ENCODE peak calls at places on chromosomes 3 and 15, in four cellular contexts. D is NCI-H2081; E is A549; I is activated naive CD4-positive, alpha-beta T cell. G is an unnamed sample.

GRCh38 chr15:73908030-73908821 is 18.0 kb upstream of the LOXL1 start:
- DNase-seq in I (peak), E (peak), D (peak), G (peak)

GRCh38 chr3:185717121-185717520 is 107.7 kb downstream of the IGF2BP2 start:
- DNase-seq in D (no peak), E (no peak), I (no peak), G (no peak)

GRCh38 chr15:81296673-81297072 is 27.3 kb downstream of the STARD5 start:
- DNase-seq in D (no peak), I (peak), E (no peak), G (no peak)

GRCh38 chr3:83063457-83063856 is 1302.0 kb upstream of the GBE1 start:
- DNase-seq in D (no peak), E (no peak), I (no peak), G (no peak)

GRCh38 chr15:89114974-89115373 is 26.7 kb downstream of the ABHD2 start:
- DNase-seq in E (peak), I (no peak), D (peak), G (peak)

GRCh38 chr15:63178034-63178433 is 11.4 kb upstream of the RAB8B start:
- DNase-seq in E (no peak), I (no peak), D (no peak), G (peak)

GRCh38 chr3:171514466-171514865 is 54.3 kb upstream of the TNIK start:
- DNase-seq in E (no peak), D (no peak), I (no peak), G (no peak)

GRCh38 chr3:125359700-125360099 is 15.4 kb downstream of the ZNF148 start:
- DNase-seq in D (peak), I (no peak), E (no peak), G (no peak)

GRCh38 chr3:74537857-74538256 is 76.6 kb downstream of the CNTN3 start:
- DNase-seq in D (no peak), I (no peak), E (no peak), G (no peak)

GRCh38 chr3:185070491-185071335 is 82.1 kb downstream of the C3orf70 start:
- DNase-seq in D (no peak), E (peak), I (no peak), G (peak)

GRCh38 chr3:10463191-10464067 is 42.0 kb downstream of the ATP2B2 start:
- DNase-seq in E (no peak), D (no peak), I (no peak), G (no peak)

GRCh38 chr15:71777216-71777943 is 33.0 kb upstream of the NR2E3 start:
- DNase-seq in E (no peak), I (no peak), D (no peak), G (no peak)

GRCh38 chr3:24508423-24508839 is 13.8 kb upstream of the THRB start:
- DNase-seq in D (peak), E (no peak), I (no peak), G (peak)

GRCh38 chr3:115292131-115292530 is 145.0 kb upstream of the ZBTB20 start:
- DNase-seq in I (no peak), D (no peak), E (no peak), G (no peak)

GRCh38 chr3:185750702-185751101 is 74.1 kb downstream of the IGF2BP2 start:
- DNase-seq in D (no peak), I (no peak), E (no peak), G (no peak)